ENCODE peak calls at places on chromosomes 12 and 14, in nine cellular contexts. C is AG10803, B is left lobe of liver, K is activated B cell treated with CpG ODN at 0.5 μM for 24 hours, S is NCI-H748 treated with DMSO at 0.1 percent for 48 hours, G is Caco-2, J is dorsolateral prefrontal cortex, A is GM23248, F is NCI-H2081. L is an unnamed sample.

GRCh38 chr12:45669762-45670161 is 59.7 kb upstream of the ARID2 start:
- DNase-seq in C (peak), B (no peak), K (no peak), S (no peak), G (no peak), J (no peak), A (peak), F (no peak), L (no peak)

GRCh38 chr12:32163596-32163995 is 56.9 kb downstream of the BICD1 start:
- DNase-seq in C (no peak), B (no peak), K (no peak), S (no peak), G (no peak), J (no peak), A (peak), F (no peak), L (peak)

GRCh38 chr12:121903202-121903601 is 14.6 kb downstream of the PSMD9 start:
- DNase-seq in C (peak), B (no peak), K (no peak), S (no peak), G (no peak), J (no peak), A (no peak), F (no peak), L (no peak)

GRCh38 chr12:112944028-112944690 is 5.9 kb downstream of the OAS3 start:
- DNase-seq in C (no peak), B (no peak), K (no peak), S (no peak), G (no peak), J (no peak), A (peak), F (no peak), L (peak)

GRCh38 chr12:50734409-50735263 is 29.3 kb upstream of the ATF1 start:
- DNase-seq in C (peak), B (no peak), K (no peak), S (no peak), G (peak), J (no peak), A (peak), F (peak), L (peak)

GRCh38 chr14:42947991-42948390 is 1341.3 kb downstream of the LRFN5 start:
- DNase-seq in C (no peak), B (no peak), K (no peak), S (no peak), G (no peak), J (no peak), A (no peak), F (no peak), L (no peak)

GRCh38 chr12:92503977-92504966 is 198.5 kb upstream of the PLEKHG7 start:
- DNase-seq in C (no peak), B (peak), K (no peak), S (peak), G (no peak), J (no peak), A (no peak), F (peak), L (no peak)

GRCh38 chr12:72465940-72466630 is 193.9 kb downstream of the TRHDE start:
- DNase-seq in C (no peak), B (no peak), K (no peak), S (no peak), G (peak), J (no peak), A (no peak), F (no peak), L (no peak)

GRCh38 chr12:117450186-117450585 is 88.8 kb upstream of the NOS1 start:
- DNase-seq in C (no peak), B (no peak), K (no peak), S (no peak), G (no peak), J (no peak), A (no peak), F (no peak), L (no peak)

GRCh38 chr12:66405395-66405794 is 103.1 kb downstream of the HELB start:
- DNase-seq in C (peak), B (no peak), K (no peak), S (no peak), G (no peak), J (no peak), A (peak), F (no peak), L (peak)

GRCh38 chr12:57459750-57460400 is at the start of gene GLI1:
- DNase-seq in C (peak), B (no peak), K (no peak), S (no peak), G (no peak), J (no peak), A (peak), F (no peak), L (peak)

GRCh38 chr12:125533434-125534029 is 468.3 kb downstream of the AACS start:
- DNase-seq in C (no peak), B (peak), K (no peak), S (peak), G (peak), J (peak), A (peak), F (peak), L (no peak)

GRCh38 chr14:70884595-70885342 is 22.5 kb upstream of the PCNX1 start:
- DNase-seq in C (no peak), B (no peak), K (no peak), S (no peak), G (no peak), J (no peak), A (no peak), F (no peak), L (no peak)

GRCh38 chr12:53048033-53048779 is 1.7 kb upstream of the TNS2 start:
- DNase-seq in C (peak), B (peak), K (no peak), S (no peak), G (peak), J (no peak), A (peak), F (peak), L (peak)

GRCh38 chr12:102454808-102455760 is 25.3 kb downstream of the IGF1 start:
- DNase-seq in C (peak), B (peak), K (no peak), S (no peak), G (no peak), J (no peak), A (peak), F (no peak), L (no peak)

GRCh38 chr14:87049886-87050820 is 942.8 kb downstream of the GALC start:
- DNase-seq in C (peak), B (no peak), K (no peak), S (peak), G (peak), J (no peak), A (peak), F (peak), L (peak)

GRCh38 chr14:82390586-82390985 is 856.9 kb upstream of the SEL1L start:
- DNase-seq in C (no peak), B (no peak), K (no peak), S (no peak), G (no peak), J (no peak), A (no peak), F (no peak), L (no peak)

GRCh38 chr14:89237923-89238529 is 179.0 kb downstream of the FOXN3 start:
- DNase-seq in C (peak), B (no peak), K (no peak), S (no peak), G (no peak), J (no peak), A (peak), F (no peak), L (no peak)

GRCh38 chr12:107845980-107846659 is 71.6 kb downstream of the ASCL4 start:
- DNase-seq in C (no peak), B (no peak), K (no peak), S (no peak), G (no peak), J (no peak), A (peak), F (no peak), L (peak)

GRCh38 chr14:49769171-49769570 is 1.2 kb downstream of the KLHDC2 start:
- DNase-seq in C (peak), B (no peak), K (no peak), S (no peak), G (no peak), J (no peak), A (peak), F (no peak), L (peak)

GRCh38 chr12:121295746-121296617 is 527 bp downstream of the CAMKK2 start:
- DNase-seq in C (peak), B (peak), K (peak), S (no peak), G (peak), J (peak), A (peak), F (peak), L (peak)

GRCh38 chr14:99267871-99268775 is 3.9 kb downstream of the BCL11B start:
- DNase-seq in C (no peak), B (no peak), K (no peak), S (peak), G (peak), J (no peak), A (no peak), F (no peak), L (no peak)

GRCh38 chr12:18224745-18225144 is 36.6 kb upstream of the PIK3C2G start:
- DNase-seq in C (peak), B (no peak), K (no peak), S (peak), G (peak), J (no peak), A (peak), F (peak), L (peak)

GRCh38 chr12:4797096-4797495 is 76.9 kb downstream of the GALNT8 start:
- DNase-seq in C (no peak), B (no peak), K (no peak), S (no peak), G (no peak), J (no peak), A (no peak), F (no peak), L (no peak)

GRCh38 chr12:13049816-13050215 is 5.6 kb downstream of the FAM234B start:
- DNase-seq in C (peak), B (no peak), K (no peak), S (no peak), G (no peak), J (no peak), A (peak), F (no peak), L (peak)

GRCh38 chr12:15979096-15980091 is 68.3 kb downstream of the DERA start:
- DNase-seq in C (peak), B (no peak), K (no peak), S (no peak), G (peak), J (no peak), A (peak), F (no peak), L (peak)

GRCh38 chr12:3311491-3312103 is 179.4 kb upstream of the PRMT8 start:
- DNase-seq in C (no peak), B (no peak), K (no peak), S (no peak), G (no peak), J (no peak), A (no peak), F (no peak), L (no peak)